ENCODE peak calls at places on chromosomes 1 and 21, in six cellular contexts. X, R, H, Q, I and D are unnamed samples. For H3K36me3, the result is how much of the 10 kb centered on the place peaks cover.

GRCh38 chr21:28738882-28739281 is 253.8 kb downstream of the LTN1 start:
- DNase-seq in H (no peak), Q (no peak), R (no peak), X (no peak), I (no peak), D (no peak)

GRCh38 chr1:209319057-209319432 is 264.5 kb upstream of the CAMK1G start:
- DNase-seq in H (no peak), X (no peak), I (no peak), R (no peak), Q (no peak), D (no peak)

GRCh38 chr1:53683986-53684740 is 54.8 kb downstream of the GLIS1 start:
- DNase-seq in R (no peak), I (no peak), H (no peak), X (no peak), Q (no peak), D (no peak)

GRCh38 chr1:214472362-214472761 is 79.0 kb downstream of the PTPN14 start:
- DNase-seq in Q (no peak), I (no peak), H (no peak), R (no peak), X (no peak), D (no peak)

GRCh38 chr21:35202431-35202830 is 153.3 kb upstream of the RUNX1 start:
- DNase-seq in R (no peak), X (no peak), H (no peak), I (no peak), Q (no peak), D (no peak)

GRCh38 chr1:207838156-207839082 is 72.5 kb downstream of the CD34 start:
- DNase-seq in H (peak), I (peak), X (no peak), R (no peak), Q (peak), D (no peak)

GRCh38 chr1:193654951-193655705 is 468.7 kb upstream of the B3GALT2 start:
- DNase-seq in X (no peak), I (no peak), R (peak), Q (no peak), H (no peak), D (no peak)

GRCh38 chr1:59298178-59298583 is 1.3 kb downstream of the FGGY start:
- DNase-seq in I (peak), X (peak), R (no peak), H (peak), Q (peak), D (no peak)

GRCh38 chr1:234975122-234975940 is 153.3 kb downstream of the TOMM20 start:
- DNase-seq in H (no peak), R (no peak), X (no peak), I (no peak), Q (no peak), D (peak)

GRCh38 chr1:117161887-117162286 is 40.3 kb upstream of the TRIM45 start:
- DNase-seq in R (no peak), H (no peak), I (no peak), Q (no peak), X (no peak), D (no peak)

GRCh38 chr1:161374373-161374772 is 6.7 kb upstream of the CFAP126 start:
- DNase-seq in I (no peak), H (no peak), Q (no peak), R (no peak), X (no peak), D (no peak)

GRCh38 chr1:24155011-24155782 is 12.3 kb upstream of the IL22RA1 start:
- DNase-seq in H (no peak), Q (no peak), R (no peak), I (no peak), X (no peak), D (no peak)

GRCh38 chr21:42216726-42217572 is 2.0 kb upstream of the ABCG1 start:
- DNase-seq in Q (no peak), X (no peak), I (no peak), R (no peak), H (no peak), D (no peak)

GRCh38 chr1:45018599-45019230 is 6.7 kb downstream of the UROD start:
- DNase-seq in X (no peak), R (peak), Q (no peak), H (peak), I (no peak), D (peak)

GRCh38 chr1:42966688-42967609 is 8.3 kb upstream of the SLC2A1 start:
- DNase-seq in X (no peak), I (no peak), H (no peak), Q (no peak), R (no peak), D (no peak)

GRCh38 chr1:19735419-19736127 is 64.1 kb downstream of the TMCO4 start:
- DNase-seq in X (peak), H (peak), R (no peak), I (peak), Q (no peak), D (peak)

GRCh38 chr1:167434306-167434705 is 84.0 kb downstream of the CD247 start:
- DNase-seq in R (no peak), H (no peak), Q (no peak), I (no peak), X (no peak), D (no peak)

GRCh38 chr1:172903581-172904220 is 147.0 kb downstream of the TNFSF18 start:
- DNase-seq in H (no peak), I (no peak), R (no peak), Q (no peak), X (no peak), D (no peak)

GRCh38 chr1:158819461-158820443 is 11.4 kb upstream of the MNDA start:
- DNase-seq in X (no peak), I (no peak), Q (no peak), H (no peak), R (no peak), D (no peak)

GRCh38 chr1:54781023-54781723 is 16.9 kb upstream of the PARS2 start:
- DNase-seq in Q (no peak), R (no peak), H (no peak), X (no peak), I (no peak), D (no peak)

GRCh38 chr21:31913191-31913608 is 40.4 kb downstream of the HUNK start:
- DNase-seq in R (no peak), X (no peak), I (no peak), H (no peak), Q (no peak), D (no peak)

GRCh38 chr1:97042551-97042950 is 321.0 kb downstream of the PTBP2 start:
- DNase-seq in R (no peak), H (no peak), Q (no peak), I (no peak), X (no peak), D (no peak)

GRCh38 chr21:17051054-17051453 is 461.8 kb upstream of the CXADR start:
- DNase-seq in X (no peak), I (no peak), H (no peak), R (no peak), Q (peak), D (no peak)

GRCh38 chr21:42312626-42313104 is 2.5 kb downstream of the TFF3 start:
- DNase-seq in R (no peak), H (no peak), Q (no peak), I (no peak), X (no peak), D (no peak)

GRCh38 chr1:229689915-229690314 is 63.9 kb downstream of the URB2 start:
- DNase-seq in H (no peak), Q (no peak), I (no peak), X (no peak), R (no peak), D (no peak)

GRCh38 chr1:4549933-4550332 is 104.5 kb upstream of the AJAP1 start:
- DNase-seq in Q (no peak), I (no peak), R (peak), X (no peak), H (no peak), D (no peak)

GRCh38 chr1:100485855-100486258 is 52.1 kb upstream of the GPR88 start:
- DNase-seq in R (no peak), I (no peak), X (no peak), Q (no peak), H (no peak), D (no peak)

GRCh38 chr1:93014156-93014555 is 52.9 kb upstream of the DIPK1A start:
- DNase-seq in H (no peak), R (no peak), I (no peak), Q (no peak), X (no peak), D (no peak)

GRCh38 chr1:153940756-153941155 is 5.8 kb downstream of the DENND4B start:
- DNase-seq in R (no peak), Q (no peak), I (no peak), X (no peak), H (no peak), D (peak)

GRCh38 chr1:234408757-234409156 is 35.5 kb downstream of the COA6 start:
- DNase-seq in Q (no peak), H (no peak), R (no peak), I (no peak), X (no peak), D (no peak)

GRCh38 chr1:246003442-246003730 is 503.7 kb downstream of the SMYD3 start:
- DNase-seq in Q (no peak), X (no peak), H (no peak), R (no peak), I (no peak), D (no peak)

GRCh38 chr1:222813866-222814535 is 838 bp upstream of the DISP1 start:
- DNase-seq in X (no peak), I (no peak), R (no peak), H (peak), Q (no peak), D (no peak)

DNA sequence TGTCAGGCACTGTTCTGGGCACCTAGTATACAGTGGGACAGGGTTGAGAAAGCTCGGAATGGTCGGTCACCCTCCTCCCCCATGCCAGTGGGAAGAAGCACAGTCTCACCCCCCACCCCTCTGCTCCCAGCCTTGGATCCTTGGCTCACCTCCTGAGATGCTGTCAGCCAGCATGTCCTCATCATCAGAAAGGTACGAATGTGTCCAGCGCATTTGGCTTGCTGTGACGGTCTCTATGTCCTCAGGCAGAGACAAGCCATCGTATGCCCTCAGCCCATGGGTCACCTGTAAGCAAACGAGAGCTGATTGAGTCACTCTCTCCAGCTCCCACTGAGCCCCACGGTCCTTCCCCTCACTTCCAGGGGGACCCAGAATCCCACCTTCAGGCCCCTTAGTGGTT is 41.1 kb downstream of the HSPG2 start:
- DNase-seq in I (peak), R (no peak), Q (no peak), X (no peak), H (no peak), D (no peak)
- H3K36me3 ChIP-seq in I (under half), R (half or more), Q (under half), X (under half), H (under half), D (under half)

DNA sequence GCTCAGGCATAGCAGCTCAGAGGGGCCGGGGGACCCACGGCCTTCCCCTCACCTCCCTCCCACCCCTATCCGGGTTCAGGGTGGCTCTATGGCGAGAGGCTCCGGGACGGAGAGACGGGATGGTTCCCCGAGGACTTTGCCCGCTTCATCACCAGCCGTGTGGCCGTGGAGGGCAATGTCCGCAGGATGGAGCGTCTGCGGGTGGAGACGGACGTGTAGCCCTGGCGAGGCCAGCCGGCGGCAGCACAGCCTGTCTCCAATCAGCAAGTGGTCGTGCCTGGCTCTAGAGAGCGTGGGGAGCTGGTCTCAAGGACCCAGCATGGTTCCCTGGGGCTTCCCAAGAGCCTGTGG is 25.9 kb downstream of the ARHGEF16 start:
- DNase-seq in X (no peak), H (no peak), R (no peak), I (no peak), Q (no peak), D (no peak)
- H3K36me3 ChIP-seq in X (under half), H (under half), R (under half), I (under half), Q (under half), D (under half)

GRCh38 chr1:111628153-111628552 is 8.6 kb downstream of the RAP1A start:
- DNase-seq in I (no peak), R (no peak), H (no peak), Q (no peak), X (no peak), D (no peak)

GRCh38 chr1:111629190-111629954 is 9.8 kb downstream of the RAP1A start:
- DNase-seq in I (no peak), X (no peak), H (no peak), Q (no peak), R (no peak), D (no peak)

GRCh38 chr1:111633736-111634135 is 14.1 kb downstream of the RAP1A start:
- DNase-seq in X (no peak), R (no peak), Q (no peak), I (no peak), H (no peak), D (no peak)

GRCh38 chr1:111635324-111636009 is 15.9 kb downstream of the RAP1A start:
- DNase-seq in Q (no peak), R (no peak), X (no peak), I (no peak), H (no peak), D (no peak)

GRCh38 chr1:111631502-111631901 is 11.9 kb downstream of the RAP1A start:
- DNase-seq in H (no peak), Q (no peak), R (no peak), X (no peak), I (no peak), D (no peak)
- H3K36me3 ChIP-seq in H (under half), Q (under half), R (under half), X (under half), I (under half), D (under half)

DNA sequence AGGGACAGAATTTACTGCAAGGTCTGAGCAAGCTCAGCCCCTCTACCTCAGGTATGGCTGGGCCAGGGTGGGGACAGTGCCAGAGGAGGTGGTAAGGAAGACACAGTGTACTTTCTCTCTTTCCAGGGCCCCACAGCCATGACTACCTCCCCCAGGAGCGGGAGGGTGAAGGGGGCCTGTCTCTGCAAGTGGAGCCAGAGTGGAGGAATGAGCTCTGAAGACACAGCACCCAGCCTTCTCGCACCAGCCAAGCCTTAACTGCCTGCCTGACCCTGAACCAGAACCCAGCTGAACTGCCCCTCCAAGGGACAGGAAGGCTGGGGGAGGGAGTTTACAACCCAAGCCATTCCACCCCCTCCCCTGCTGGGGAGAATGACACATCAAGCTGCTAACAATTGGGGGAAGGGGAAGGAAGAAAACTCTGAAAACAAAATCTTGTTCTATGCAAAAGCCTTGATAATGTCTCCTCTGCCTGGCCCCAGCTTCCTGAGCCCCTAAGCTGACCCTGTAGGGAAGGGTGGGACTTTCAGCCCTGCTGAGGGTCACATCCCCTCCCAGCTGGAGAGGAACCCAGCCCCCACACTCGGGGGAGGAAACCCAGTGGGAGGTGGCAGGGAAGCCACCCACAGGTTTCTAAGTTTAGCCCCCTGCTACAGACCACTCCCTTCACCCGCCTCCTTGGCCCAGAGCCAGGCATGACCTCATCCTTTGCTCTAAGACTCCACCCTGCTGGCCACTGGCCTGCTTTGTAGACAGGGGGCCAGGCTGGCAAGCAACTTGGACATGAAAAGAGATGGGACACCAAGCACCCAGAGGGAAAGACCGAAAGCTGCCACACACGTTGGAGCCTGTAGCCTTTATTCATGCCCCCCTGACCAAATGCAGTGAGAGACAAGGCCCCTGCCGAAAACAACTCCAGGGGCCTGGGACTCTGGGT is 6.4 kb downstream of the RHOC start:
- DNase-seq in H (peak), R (peak), Q (peak), X (peak), I (peak), D (peak)
- H3K36me3 ChIP-seq in H (under half), R (half or more), Q (under half), X (under half), I (under half), D (half or more)

DNA sequence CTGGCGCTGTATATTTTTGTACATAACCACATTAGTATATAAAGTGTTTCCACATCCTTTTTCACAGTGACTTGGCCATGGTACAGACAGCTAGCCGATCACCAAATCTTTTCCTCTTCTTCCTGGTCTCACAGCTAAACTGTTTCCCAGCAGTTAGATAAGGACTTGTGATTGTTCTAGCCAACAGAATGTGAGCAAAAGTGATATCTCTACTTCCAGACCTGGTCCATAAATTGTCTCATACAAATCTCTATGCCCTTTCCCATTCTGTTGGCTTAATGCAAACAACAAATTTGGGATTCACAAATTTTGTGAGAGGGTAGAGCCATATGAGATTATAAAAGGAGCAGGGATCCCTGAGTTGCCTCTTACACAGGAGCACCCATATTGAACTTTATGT is 19.5 kb downstream of the PAFAH2 start:
- DNase-seq in R (no peak), I (no peak), X (no peak), Q (no peak), H (no peak), D (no peak)
- H3K36me3 ChIP-seq in R (half or more), I (half or more), X (half or more), Q (under half), H (under half), D (half or more)

GRCh38 chr1:171794085-171794484 is 12.6 kb downstream of the METTL13 start:
- DNase-seq in I (no peak), H (no peak), Q (no peak), X (no peak), R (no peak), D (no peak)
- H3K36me3 ChIP-seq in I (half or more), H (under half), Q (under half), X (half or more), R (half or more), D (half or more)

DNA sequence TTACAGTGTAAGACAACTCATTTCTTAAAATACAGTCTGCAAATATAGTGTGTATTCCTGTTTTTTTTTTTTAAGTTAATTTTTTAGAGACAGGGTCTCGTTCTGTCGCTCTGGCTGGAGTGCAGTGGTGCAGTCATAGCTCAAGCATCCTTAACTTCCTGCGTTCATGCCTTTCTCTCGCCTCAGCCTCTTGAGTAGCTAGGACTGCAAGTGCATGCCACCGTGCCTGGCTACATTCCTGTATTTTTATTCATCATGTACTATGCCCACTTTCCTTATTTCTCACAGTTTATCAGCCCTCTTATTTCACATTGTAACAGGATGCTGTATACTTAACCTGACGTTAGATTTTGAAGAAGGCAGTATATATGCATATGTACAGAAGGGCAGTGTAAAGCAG is 26.7 kb downstream of the MIER1 start:
- DNase-seq in H (no peak), Q (no peak), R (no peak), X (no peak), I (no peak), D (no peak)
- H3K36me3 ChIP-seq in H (under half), Q (under half), R (half or more), X (half or more), I (half or more), D (half or more)

GRCh38 chr1:70295737-70296136 is 58.8 kb downstream of the ANKRD13C start:
- DNase-seq in Q (no peak), R (no peak), H (no peak), I (no peak), X (no peak), D (no peak)

GRCh38 chr1:70299472-70299871 is 55.0 kb downstream of the ANKRD13C start:
- DNase-seq in H (no peak), X (no peak), Q (no peak), I (no peak), R (no peak), D (no peak)
- H3K36me3 ChIP-seq in H (under half), X (half or more), Q (under half), I (half or more), R (half or more), D (under half)

GRCh38 chr1:202152399-202152798 is 7.9 kb upstream of the ARL8A start:
- DNase-seq in Q (no peak), X (no peak), H (no peak), R (no peak), I (no peak), D (no peak)
- H3K36me3 ChIP-seq in Q (under half), X (under half), H (under half), R (under half), I (under half), D (under half)